ENCODE peak calls at places on chromosomes 4 and X, in six cellular contexts. One of them, this sample, is unnamed.

GRCh38 chr4:91032725-91033445 is 905.7 kb downstream of the CCSER1 start:
- DNase-seq in dermis blood vessel endothelial cell: no peak
- DNase-seq in caudate nucleus: no peak
- DNase-seq in immature natural killer cell: no peak
- DNase-seq in stimulated activated naive CD8-positive, alpha-beta T cell treated with anti-CD3 and anti-CD28 coated beads, Interleukin-15, Interleukin-2, amounts not matched to agents 100 U/mL and 50 U/mL, for 24 hours: no peak
- DNase-seq in tibial artery: no peak
- DNase-seq in this sample: no peak

GRCh38 chr4:1216869-1217294 is 32.0 kb downstream of the CTBP1 start:
- DNase-seq in tibial artery: no peak
- DNase-seq in dermis blood vessel endothelial cell: peak
- DNase-seq in immature natural killer cell: peak
- DNase-seq in stimulated activated naive CD8-positive, alpha-beta T cell treated with anti-CD3 and anti-CD28 coated beads, Interleukin-15, Interleukin-2, amounts not matched to agents 100 U/mL and 50 U/mL, for 24 hours: peak
- DNase-seq in caudate nucleus: no peak
- DNase-seq in this sample: peak

GRCh38 chrX:53481816-53482485 is 47.8 kb upstream of the HSD17B10 start:
- DNase-seq in stimulated activated naive CD8-positive, alpha-beta T cell treated with anti-CD3 and anti-CD28 coated beads, Interleukin-15, Interleukin-2, amounts not matched to agents 100 U/mL and 50 U/mL, for 24 hours: peak
- DNase-seq in caudate nucleus: no peak
- DNase-seq in tibial artery: peak
- DNase-seq in immature natural killer cell: peak
- DNase-seq in dermis blood vessel endothelial cell: peak
- DNase-seq in this sample: peak

GRCh38 chr4:117626664-117627063 is 407.6 kb upstream of the NDST3 start:
- DNase-seq in caudate nucleus: no peak
- DNase-seq in immature natural killer cell: no peak
- DNase-seq in dermis blood vessel endothelial cell: no peak
- DNase-seq in stimulated activated naive CD8-positive, alpha-beta T cell treated with anti-CD3 and anti-CD28 coated beads, Interleukin-15, Interleukin-2, amounts not matched to agents 100 U/mL and 50 U/mL, for 24 hours: no peak
- DNase-seq in tibial artery: no peak
- DNase-seq in this sample: no peak

GRCh38 chrX:103220511-103221406 is 5.9 kb downstream of the BEX4 start:
- DNase-seq in stimulated activated naive CD8-positive, alpha-beta T cell treated with anti-CD3 and anti-CD28 coated beads, Interleukin-15, Interleukin-2, amounts not matched to agents 100 U/mL and 50 U/mL, for 24 hours: no peak
- DNase-seq in immature natural killer cell: no peak
- DNase-seq in caudate nucleus: peak
- DNase-seq in dermis blood vessel endothelial cell: no peak
- DNase-seq in tibial artery: no peak
- DNase-seq in this sample: no peak

GRCh38 chrX:53323196-53323595 is 41.8 kb upstream of the IQSEC2 start:
- DNase-seq in dermis blood vessel endothelial cell: no peak
- DNase-seq in tibial artery: no peak
- DNase-seq in immature natural killer cell: no peak
- DNase-seq in stimulated activated naive CD8-positive, alpha-beta T cell treated with anti-CD3 and anti-CD28 coated beads, Interleukin-15, Interleukin-2, amounts not matched to agents 100 U/mL and 50 U/mL, for 24 hours: no peak
- DNase-seq in caudate nucleus: no peak
- DNase-seq in this sample: no peak

GRCh38 chrX:7586126-7586525 is 256.8 kb upstream of the VCX start:
- DNase-seq in stimulated activated naive CD8-positive, alpha-beta T cell treated with anti-CD3 and anti-CD28 coated beads, Interleukin-15, Interleukin-2, amounts not matched to agents 100 U/mL and 50 U/mL, for 24 hours: no peak
- DNase-seq in dermis blood vessel endothelial cell: peak
- DNase-seq in caudate nucleus: no peak
- DNase-seq in immature natural killer cell: no peak
- DNase-seq in tibial artery: no peak
- DNase-seq in this sample: no peak

GRCh38 chr4:84582988-84583870 is at the start of gene CDS1:
- DNase-seq in tibial artery: no peak
- DNase-seq in dermis blood vessel endothelial cell: peak
- DNase-seq in caudate nucleus: peak
- DNase-seq in immature natural killer cell: no peak
- DNase-seq in stimulated activated naive CD8-positive, alpha-beta T cell treated with anti-CD3 and anti-CD28 coated beads, Interleukin-15, Interleukin-2, amounts not matched to agents 100 U/mL and 50 U/mL, for 24 hours: peak
- DNase-seq in this sample: peak

GRCh38 chr4:212438-213174 is 88.3 kb downstream of the ZNF718 start:
- DNase-seq in caudate nucleus: peak
- DNase-seq in stimulated activated naive CD8-positive, alpha-beta T cell treated with anti-CD3 and anti-CD28 coated beads, Interleukin-15, Interleukin-2, amounts not matched to agents 100 U/mL and 50 U/mL, for 24 hours: no peak
- DNase-seq in immature natural killer cell: peak
- DNase-seq in dermis blood vessel endothelial cell: peak
- DNase-seq in tibial artery: peak
- DNase-seq in this sample: peak

GRCh38 chr4:62771656-62772557 is 1571.8 kb downstream of the ADGRL3 start:
- DNase-seq in immature natural killer cell: no peak
- DNase-seq in caudate nucleus: no peak
- DNase-seq in tibial artery: no peak
- DNase-seq in stimulated activated naive CD8-positive, alpha-beta T cell treated with anti-CD3 and anti-CD28 coated beads, Interleukin-15, Interleukin-2, amounts not matched to agents 100 U/mL and 50 U/mL, for 24 hours: no peak
- DNase-seq in dermis blood vessel endothelial cell: no peak
- DNase-seq in this sample: no peak

GRCh38 chr4:110119347-110119746 is 79.1 kb downstream of the ELOVL6 start:
- DNase-seq in tibial artery: no peak
- DNase-seq in immature natural killer cell: peak
- DNase-seq in dermis blood vessel endothelial cell: peak
- DNase-seq in caudate nucleus: no peak
- DNase-seq in stimulated activated naive CD8-positive, alpha-beta T cell treated with anti-CD3 and anti-CD28 coated beads, Interleukin-15, Interleukin-2, amounts not matched to agents 100 U/mL and 50 U/mL, for 24 hours: no peak
- DNase-seq in this sample: peak

GRCh38 chr4:24980064-24980690 is 50.6 kb downstream of the LGI2 start:
- DNase-seq in tibial artery: peak
- DNase-seq in dermis blood vessel endothelial cell: peak
- DNase-seq in caudate nucleus: peak
- DNase-seq in immature natural killer cell: peak
- DNase-seq in stimulated activated naive CD8-positive, alpha-beta T cell treated with anti-CD3 and anti-CD28 coated beads, Interleukin-15, Interleukin-2, amounts not matched to agents 100 U/mL and 50 U/mL, for 24 hours: peak
- DNase-seq in this sample: peak

GRCh38 chrX:101450951-101451350 is 34.3 kb upstream of the ARMCX4 start:
- DNase-seq in caudate nucleus: no peak
- DNase-seq in stimulated activated naive CD8-positive, alpha-beta T cell treated with anti-CD3 and anti-CD28 coated beads, Interleukin-15, Interleukin-2, amounts not matched to agents 100 U/mL and 50 U/mL, for 24 hours: no peak
- DNase-seq in immature natural killer cell: no peak
- DNase-seq in tibial artery: peak
- DNase-seq in dermis blood vessel endothelial cell: no peak
- DNase-seq in this sample: no peak

GRCh38 chrX:12770440-12770839 is 20.8 kb upstream of the PRPS2 start:
- DNase-seq in immature natural killer cell: peak
- DNase-seq in tibial artery: no peak
- DNase-seq in dermis blood vessel endothelial cell: peak
- DNase-seq in caudate nucleus: no peak
- DNase-seq in stimulated activated naive CD8-positive, alpha-beta T cell treated with anti-CD3 and anti-CD28 coated beads, Interleukin-15, Interleukin-2, amounts not matched to agents 100 U/mL and 50 U/mL, for 24 hours: no peak
- DNase-seq in this sample: no peak

GRCh38 chr4:176335421-176335820 is 15.7 kb downstream of the SPCS3 start:
- DNase-seq in tibial artery: no peak
- DNase-seq in immature natural killer cell: no peak
- DNase-seq in dermis blood vessel endothelial cell: no peak
- DNase-seq in caudate nucleus: no peak
- DNase-seq in stimulated activated naive CD8-positive, alpha-beta T cell treated with anti-CD3 and anti-CD28 coated beads, Interleukin-15, Interleukin-2, amounts not matched to agents 100 U/mL and 50 U/mL, for 24 hours: no peak
- DNase-seq in this sample: no peak

GRCh38 chr4:110614981-110615365 is 7.9 kb downstream of the PITX2 start:
- DNase-seq in immature natural killer cell: no peak
- DNase-seq in tibial artery: no peak
- DNase-seq in dermis blood vessel endothelial cell: no peak
- DNase-seq in stimulated activated naive CD8-positive, alpha-beta T cell treated with anti-CD3 and anti-CD28 coated beads, Interleukin-15, Interleukin-2, amounts not matched to agents 100 U/mL and 50 U/mL, for 24 hours: no peak
- DNase-seq in caudate nucleus: no peak
- DNase-seq in this sample: no peak